ENCODE peak calls at places on chromosomes 16 and 17, in five cellular contexts. One of them, this sample, is unnamed.

GRCh38 chr16:53099318-53100130 is 44.7 kb downstream of the CHD9 start:
- DNase-seq in putamen: peak; percentile 94
- DNase-seq in esophagus squamous epithelium: peak; percentile 55
- DNase-seq in OCI-LY7: peak; percentile 70
- DNase-seq in CMK: peak; percentile 70
- DNase-seq in this sample: peak; percentile 93

GRCh38 chr17:55454906-55455474 is 33.4 kb upstream of the MMD start:
- DNase-seq in CMK: no peak
- DNase-seq in putamen: no peak
- DNase-seq in esophagus squamous epithelium: no peak
- DNase-seq in OCI-LY7: no peak
- DNase-seq in this sample: no peak

GRCh38 chr17:76304226-76305134 is 3.6 kb downstream of the QRICH2 start:
- DNase-seq in OCI-LY7: no peak
- DNase-seq in putamen: no peak
- DNase-seq in CMK: no peak
- DNase-seq in esophagus squamous epithelium: no peak
- DNase-seq in this sample: no peak

GRCh38 chr16:68403177-68403576 is 45.1 kb downstream of the SMPD3 start:
- DNase-seq in putamen: no peak
- DNase-seq in OCI-LY7: no peak
- DNase-seq in esophagus squamous epithelium: no peak
- DNase-seq in CMK: no peak
- DNase-seq in this sample: no peak

GRCh38 chr16:51880776-51881175 is 666.2 kb downstream of the TOX3 start:
- DNase-seq in OCI-LY7: no peak
- DNase-seq in esophagus squamous epithelium: no peak
- DNase-seq in CMK: no peak
- DNase-seq in putamen: no peak
- DNase-seq in this sample: no peak

GRCh38 chr17:46190763-46191162 is 2.5 kb downstream of the KANSL1 start:
- DNase-seq in esophagus squamous epithelium: no peak
- DNase-seq in putamen: no peak
- DNase-seq in OCI-LY7: peak; percentile 45
- DNase-seq in CMK: no peak
- DNase-seq in this sample: no peak

GRCh38 chr16:85879975-85880831 is 18.8 kb upstream of the IRF8 start:
- DNase-seq in CMK: no peak
- DNase-seq in esophagus squamous epithelium: no peak
- DNase-seq in OCI-LY7: no peak
- DNase-seq in putamen: no peak
- DNase-seq in this sample: no peak

GRCh38 chr16:24845726-24846547 is at the start of gene SLC5A11:
- DNase-seq in OCI-LY7: no peak
- DNase-seq in esophagus squamous epithelium: no peak
- DNase-seq in putamen: peak; percentile 55
- DNase-seq in CMK: no peak
- DNase-seq in this sample: no peak

GRCh38 chr17:76645481-76645880 is 1.9 kb upstream of the ST6GALNAC1 start:
- DNase-seq in CMK: no peak
- DNase-seq in esophagus squamous epithelium: no peak
- DNase-seq in OCI-LY7: no peak
- DNase-seq in putamen: no peak
- DNase-seq in this sample: no peak

GRCh38 chr17:79925242-79925957 is 86.2 kb upstream of the CBX4 start:
- DNase-seq in esophagus squamous epithelium: no peak
- DNase-seq in putamen: peak; percentile 50
- DNase-seq in CMK: peak; percentile 36
- DNase-seq in OCI-LY7: no peak
- DNase-seq in this sample: peak; percentile 87

GRCh38 chr17:70563301-70563820 is 394.0 kb downstream of the KCNJ2 start:
- DNase-seq in OCI-LY7: no peak
- DNase-seq in esophagus squamous epithelium: no peak
- DNase-seq in putamen: no peak
- DNase-seq in CMK: no peak
- DNase-seq in this sample: no peak

GRCh38 chr16:83952587-83952939 is 477 bp upstream of the OSGIN1 start:
- DNase-seq in putamen: no peak
- DNase-seq in OCI-LY7: no peak
- DNase-seq in CMK: no peak
- DNase-seq in esophagus squamous epithelium: no peak
- DNase-seq in this sample: no peak

GRCh38 chr17:78174332-78174869 is 6.0 kb downstream of the SYNGR2 start:
- DNase-seq in OCI-LY7: no peak
- DNase-seq in putamen: peak; percentile 82
- DNase-seq in esophagus squamous epithelium: no peak
- DNase-seq in CMK: no peak
- DNase-seq in this sample: no peak

GRCh38 chr17:66373944-66374817 is 71.8 kb downstream of the PRKCA start:
- DNase-seq in putamen: peak; percentile 49
- DNase-seq in CMK: no peak
- DNase-seq in esophagus squamous epithelium: no peak
- DNase-seq in OCI-LY7: no peak
- DNase-seq in this sample: peak; percentile 47

GRCh38 chr17:75850928-75851692 is 4.0 kb downstream of the WBP2 start:
- DNase-seq in CMK: no peak
- DNase-seq in esophagus squamous epithelium: no peak
- DNase-seq in putamen: peak; percentile 69
- DNase-seq in OCI-LY7: no peak
- DNase-seq in this sample: no peak

GRCh38 chr16:69166946-69167930 is 19.7 kb upstream of the SNTB2 start:
- DNase-seq in putamen: no peak
- DNase-seq in esophagus squamous epithelium: no peak
- DNase-seq in CMK: no peak
- DNase-seq in OCI-LY7: no peak
- DNase-seq in this sample: no peak

GRCh38 chr17:11882716-11883115 is 114.6 kb downstream of the ZNF18 start:
- DNase-seq in putamen: no peak
- DNase-seq in OCI-LY7: no peak
- DNase-seq in CMK: no peak
- DNase-seq in esophagus squamous epithelium: no peak
- DNase-seq in this sample: no peak

GRCh38 chr16:67388191-67388590 is 5.1 kb downstream of the TPPP3 start:
- DNase-seq in putamen: no peak
- DNase-seq in CMK: no peak
- DNase-seq in OCI-LY7: no peak
- DNase-seq in esophagus squamous epithelium: no peak
- DNase-seq in this sample: no peak

GRCh38 chr17:55263565-55264272 is 1.0 kb upstream of the HLF start:
- DNase-seq in CMK: no peak
- DNase-seq in esophagus squamous epithelium: no peak
- DNase-seq in putamen: no peak
- DNase-seq in OCI-LY7: no peak
- DNase-seq in this sample: no peak

GRCh38 chr16:20915733-20916132 is 15.2 kb downstream of the LYRM1 start:
- DNase-seq in esophagus squamous epithelium: no peak
- DNase-seq in putamen: no peak
- DNase-seq in OCI-LY7: no peak
- DNase-seq in CMK: no peak
- DNase-seq in this sample: no peak

GRCh38 chr17:39923836-39924690 is 3.3 kb downstream of the ORMDL3 start:
- DNase-seq in CMK: no peak
- DNase-seq in esophagus squamous epithelium: no peak
- DNase-seq in OCI-LY7: no peak
- DNase-seq in putamen: no peak
- DNase-seq in this sample: no peak

GRCh38 chr17:62703269-62703775 is 75.9 kb downstream of the MRC2 start:
- DNase-seq in esophagus squamous epithelium: no peak
- DNase-seq in CMK: no peak
- DNase-seq in putamen: no peak
- DNase-seq in OCI-LY7: no peak
- DNase-seq in this sample: no peak

GRCh38 chr16:59412275-59412841 is 678.2 kb upstream of the GOT2 start:
- DNase-seq in CMK: no peak
- DNase-seq in OCI-LY7: no peak
- DNase-seq in esophagus squamous epithelium: no peak
- DNase-seq in putamen: peak; percentile 6
- DNase-seq in this sample: peak; percentile 17

GRCh38 chr17:3598078-3598477 is 11.1 kb downstream of the TRPV1 start:
- DNase-seq in CMK: no peak
- DNase-seq in esophagus squamous epithelium: no peak
- DNase-seq in putamen: no peak
- DNase-seq in OCI-LY7: no peak
- DNase-seq in this sample: no peak